ENCODE peak calls at places on chromosomes 1 and 21, in seven cellular contexts. E, A, J, P, N, Y and O are unnamed samples.

GRCh38 chr1:145983959-145984830 is 12.2 kb downstream of the TXNIP start:
- DNase-seq in P (no peak), Y (no peak), J (no peak), E (no peak), A (no peak), N (no peak), O (peak; percentile 40)

GRCh38 chr1:72227667-72228066 is 54.7 kb downstream of the NEGR1 start:
- DNase-seq in A (no peak), P (no peak), E (no peak), J (no peak), N (peak; percentile 24), Y (peak; percentile 15), O (no peak)

GRCh38 chr1:22936681-22937080 is 36.0 kb downstream of the LACTBL1 start:
- DNase-seq in A (no peak), P (no peak), Y (no peak), N (no peak), E (no peak), J (no peak), O (no peak)

GRCh38 chr1:18112611-18113010 is 5.0 kb downstream of the IGSF21 start:
- DNase-seq in N (no peak), E (no peak), Y (no peak), A (no peak), J (no peak), P (no peak), O (no peak)

GRCh38 chr1:237029850-237030535 is 12.0 kb upstream of the RYR2 start:
- DNase-seq in E (no peak), A (no peak), J (no peak), Y (no peak), P (no peak), N (no peak), O (no peak)

GRCh38 chr1:201686709-201687455 is 142.1 kb upstream of the IPO9 start:
- DNase-seq in Y (peak; percentile 37), A (peak; percentile 29), J (no peak), N (no peak), P (no peak), E (no peak), O (peak; percentile 30)

GRCh38 chr1:204102029-204102611 is 29.2 kb downstream of the SOX13 start:
- DNase-seq in P (no peak), J (no peak), E (no peak), N (no peak), A (no peak), Y (no peak), O (no peak)

GRCh38 chr21:15894596-15894995 is 164.8 kb downstream of the USP25 start:
- DNase-seq in J (no peak), A (no peak), P (peak; percentile 41), Y (peak; percentile 35), E (no peak), N (peak; percentile 38), O (peak; percentile 51)

GRCh38 chr1:226751214-226751613 is 12.1 kb upstream of the ITPKB start:
- DNase-seq in J (no peak), N (no peak), E (no peak), P (no peak), Y (no peak), A (no peak), O (no peak)

GRCh38 chr1:172837816-172838680 is 179.1 kb downstream of the FASLG start:
- DNase-seq in A (no peak), J (no peak), P (peak; percentile 100), N (peak; percentile 72), E (peak; percentile 25), Y (no peak), O (peak; percentile 65)

GRCh38 chr1:198880397-198880796 is 241.6 kb downstream of the PTPRC start:
- DNase-seq in N (peak; percentile 62), E (no peak), J (no peak), P (no peak), A (no peak), Y (peak; percentile 89), O (peak; percentile 8)

GRCh38 chr1:147479864-147480564 is 61.3 kb upstream of the BCL9 start:
- DNase-seq in N (no peak), P (no peak), Y (no peak), A (no peak), J (no peak), E (no peak), O (no peak)

GRCh38 chr1:222252788-222253187 is 295.1 kb downstream of the HHIPL2 start:
- DNase-seq in A (no peak), J (no peak), Y (no peak), N (no peak), P (no peak), E (no peak), O (no peak)

GRCh38 chr1:6488602-6489382 is 2.7 kb downstream of the PLEKHG5 start:
- DNase-seq in P (peak; percentile 58), E (no peak), Y (no peak), A (no peak), J (no peak), N (no peak), O (no peak)

GRCh38 chr1:77834771-77835334 is 53.6 kb upstream of the NEXN start:
- DNase-seq in N (peak; percentile 72), P (peak; percentile 55), Y (peak; percentile 46), A (no peak), J (no peak), E (no peak), O (peak; percentile 63)

GRCh38 chr1:242522304-242522945 is 2.1 kb downstream of the PLD5 start:
- DNase-seq in J (peak; percentile 3), P (peak; percentile 60), N (no peak), Y (no peak), E (no peak), A (no peak), O (peak; percentile 36)

DNA sequence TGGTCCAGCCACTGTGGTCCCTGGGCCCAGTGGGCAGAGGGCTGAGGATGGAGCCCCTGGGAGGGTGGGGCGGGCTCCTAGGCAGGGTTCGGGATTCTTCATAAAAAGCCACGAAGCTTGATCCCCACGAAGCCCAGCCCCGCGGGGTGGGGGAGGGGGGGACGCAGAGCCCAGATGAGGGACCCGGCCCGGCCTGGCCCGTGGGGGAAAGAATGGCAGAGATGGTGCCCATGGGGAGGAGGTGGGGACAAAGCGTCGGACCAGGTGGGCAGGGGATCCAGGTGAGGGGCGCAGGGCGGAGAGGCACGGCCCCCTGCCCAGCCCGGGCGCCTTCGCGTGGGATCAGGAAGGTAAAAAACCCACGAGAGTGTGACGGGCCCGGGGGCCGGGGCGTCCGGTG is 6.0 kb upstream of the SMIM12 start:
- DNase-seq in A (no peak), J (no peak), Y (no peak), E (no peak), P (no peak), N (no peak), O (no peak)
- H3K4me3 ChIP-seq in A (peak overlapping the region; percentile 69), J (no peak overlapping the region), Y (peak overlapping the region; percentile 84), E (peak overlapping the region; percentile 69), P (peak overlapping the region; percentile 72), N (peak overlapping the region; percentile 57), O (peak overlapping the region; percentile 85)

GRCh38 chr1:3465935-3466321 is 11.5 kb downstream of the ARHGEF16 start:
- DNase-seq in J (no peak), Y (no peak), E (no peak), N (no peak), A (no peak), P (no peak), O (no peak)

GRCh38 chr1:3464649-3465025 is 10.2 kb downstream of the ARHGEF16 start:
- DNase-seq in E (no peak), P (no peak), A (no peak), Y (no peak), N (no peak), J (no peak), O (no peak)

GRCh38 chr1:3466366-3467075 is 12.1 kb downstream of the ARHGEF16 start:
- DNase-seq in N (no peak), E (no peak), P (no peak), Y (no peak), J (no peak), A (no peak), O (no peak)

GRCh38 chr1:3463891-3464648 is 9.6 kb downstream of the ARHGEF16 start:
- DNase-seq in A (no peak), P (no peak), Y (no peak), N (no peak), E (no peak), J (no peak), O (no peak)

DNA sequence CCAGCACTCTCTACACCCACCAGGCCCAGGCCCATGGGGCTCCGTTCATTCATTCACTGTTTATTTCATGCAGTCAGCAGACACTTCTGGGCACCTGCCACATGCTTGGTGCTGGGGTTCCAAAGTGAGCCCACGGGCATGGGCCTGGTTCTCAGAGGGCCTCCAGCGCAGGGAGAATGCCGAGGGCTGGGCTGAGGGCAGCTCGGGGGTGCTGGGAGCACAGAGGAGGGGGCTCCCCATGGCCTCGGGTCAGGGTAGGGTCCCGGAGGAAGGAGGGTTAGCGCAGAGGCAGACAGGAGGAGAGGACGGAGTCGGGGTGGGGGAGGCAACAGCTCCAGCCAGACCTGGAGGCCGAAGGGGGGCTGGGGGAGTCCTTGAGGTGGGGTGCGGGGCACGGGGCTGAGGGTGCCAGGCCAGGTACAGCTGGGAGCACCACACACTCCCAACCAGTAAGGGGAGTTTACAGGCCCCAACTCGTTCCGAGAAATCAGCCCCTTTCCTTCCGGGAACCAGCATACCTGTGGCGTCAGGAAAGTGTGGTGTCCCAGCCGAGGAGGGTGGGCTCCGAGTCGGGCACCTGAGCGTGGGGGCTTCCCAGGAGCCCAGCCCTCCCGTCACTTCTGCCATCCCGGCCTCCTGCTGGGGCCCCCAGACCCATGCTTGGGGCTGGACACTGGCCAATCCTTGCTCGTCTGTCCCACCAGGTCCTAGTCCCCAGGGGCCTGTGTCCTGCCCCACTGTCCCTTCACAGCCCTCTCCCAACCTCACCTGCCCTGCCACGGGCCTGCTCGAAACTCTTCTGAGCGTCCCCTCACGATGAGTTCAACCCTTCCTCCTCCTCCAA is 10.8 kb downstream of the ARHGEF16 start:
- DNase-seq in J (no peak), E (no peak), Y (no peak), P (no peak), N (no peak), A (no peak), O (no peak)
- H3K9ac ChIP-seq in J (peak overlapping the region; percentile 60), E (no peak overlapping the region), Y (no peak overlapping the region), P (no peak overlapping the region), N (no peak overlapping the region), A (no peak overlapping the region), O (no peak overlapping the region)

GRCh38 chr1:87512431-87512830 is 183.8 kb downstream of the LMO4 start:
- DNase-seq in N (peak; percentile 41), P (no peak), E (no peak), J (no peak), A (no peak), Y (peak; percentile 24), O (no peak)

GRCh38 chr1:87513971-87514660 is 185.4 kb downstream of the LMO4 start:
- DNase-seq in A (no peak), J (no peak), P (no peak), Y (peak; percentile 54), E (no peak), N (peak; percentile 59), O (peak; percentile 19)

GRCh38 chr1:87515781-87516180 is 187.1 kb downstream of the LMO4 start:
- DNase-seq in N (peak; percentile 65), P (no peak), E (no peak), A (no peak), J (no peak), Y (peak; percentile 11), O (peak; percentile 60)

GRCh38 chr1:87511449-87511848 is 182.8 kb downstream of the LMO4 start:
- DNase-seq in N (no peak), A (no peak), P (no peak), J (no peak), Y (no peak), E (no peak), O (no peak)

GRCh38 chr1:87513270-87513669 is 184.6 kb downstream of the LMO4 start:
- DNase-seq in Y (peak; percentile 75), P (no peak), J (no peak), A (peak; percentile 16), E (no peak), N (peak; percentile 85), O (no peak)
- H2AFZ ChIP-seq in Y (no peak overlapping the region), P (no peak overlapping the region), J (peak overlapping the region; percentile 84), A (peak overlapping the region; percentile 14), E (no peak overlapping the region), N (no peak overlapping the region), O (no peak overlapping the region)

GRCh38 chr1:170284425-170284824 is 138.7 kb downstream of the NTMT2 start:
- DNase-seq in J (no peak), Y (no peak), A (no peak), N (no peak), P (no peak), E (no peak), O (no peak)
- H3K4me3 ChIP-seq in J (no peak overlapping the region), Y (no peak overlapping the region), A (no peak overlapping the region), N (no peak overlapping the region), P (no peak overlapping the region), E (no peak overlapping the region), O (no peak overlapping the region)